ENCODE peak calls at places on chromosomes 2 and 18, in five cellular contexts. G is ascending aorta, D is endothelial cell of umbilical vein, W is GM23248, T is right atrium auricular region. H is an unnamed sample.

GRCh38 chr2:218290316-218291261 is 1.7 kb downstream of the TMBIM1 start:
- DNase-seq in D (no peak), G (no peak), T (no peak), W (peak; percentile 28), H (no peak)

GRCh38 chr2:181083140-181083539 is 102.7 kb downstream of the UBE2E3 start:
- DNase-seq in W (no peak), G (no peak), T (no peak), D (no peak), H (no peak)

GRCh38 chr2:98390571-98391476 is 44.6 kb downstream of the CNGA3 start:
- DNase-seq in W (no peak), D (no peak), T (no peak), G (no peak), H (no peak)

GRCh38 chr2:43305006-43305405 is 78.6 kb upstream of the ZFP36L2 start:
- DNase-seq in W (peak; percentile 34), D (peak; percentile 41), G (no peak), T (peak; percentile 76), H (no peak)

GRCh38 chr2:54701029-54701428 is 22.4 kb upstream of the EML6 start:
- DNase-seq in G (no peak), D (no peak), T (no peak), W (no peak), H (no peak)

GRCh38 chr2:43149482-43150107 is 76.8 kb downstream of the ZFP36L2 start:
- DNase-seq in W (no peak), D (no peak), T (no peak), G (no peak), H (no peak)

GRCh38 chr2:74772071-74772470 is 61.9 kb upstream of the HK2 start:
- DNase-seq in G (no peak), T (no peak), W (no peak), D (peak; percentile 35), H (no peak)

GRCh38 chr2:128291161-128291843 is 27.4 kb downstream of the HS6ST1 start:
- DNase-seq in G (no peak), T (no peak), D (no peak), W (no peak), H (no peak)

GRCh38 chr2:52611757-52612156 is 1155.8 kb upstream of the CHAC2 start:
- DNase-seq in D (no peak), W (no peak), G (no peak), T (no peak), H (no peak)

GRCh38 chr18:1392865-1393734 is 488.4 kb downstream of the ADCYAP1 start:
- DNase-seq in T (no peak), W (no peak), G (no peak), D (no peak), H (no peak)

GRCh38 chr2:72128059-72128842 is 19.4 kb downstream of the CYP26B1 start:
- DNase-seq in G (no peak), W (no peak), T (no peak), D (no peak), H (no peak)

GRCh38 chr2:72129676-72130340 is 17.9 kb downstream of the CYP26B1 start:
- DNase-seq in G (no peak), D (no peak), W (no peak), T (no peak), H (no peak)

GRCh38 chr2:72126186-72127100 is 21.2 kb downstream of the CYP26B1 start:
- DNase-seq in G (no peak), T (no peak), D (no peak), W (no peak), H (no peak)

GRCh38 chr2:72128843-72129227 is 18.8 kb downstream of the CYP26B1 start:
- DNase-seq in D (no peak), T (no peak), W (no peak), G (no peak), H (no peak)

GRCh38 chr2:72127401-72128058 is 20.1 kb downstream of the CYP26B1 start:
- DNase-seq in W (no peak), T (no peak), D (no peak), G (no peak), H (no peak)
- H3K27ac ChIP-seq in W (no peak overlapping the region), T (no peak overlapping the region), D (no peak overlapping the region), G (no peak overlapping the region), H (no peak overlapping the region)

GRCh38 chr2:113309655-113310387 is 31.1 kb upstream of the PAX8 start:
- DNase-seq in T (no peak), G (no peak), W (peak; percentile 60), D (no peak), H (no peak)
- H3K27ac ChIP-seq in T (no peak overlapping the region), G (no peak overlapping the region), W (no peak overlapping the region), D (no peak overlapping the region), H (no peak overlapping the region)

DNA sequence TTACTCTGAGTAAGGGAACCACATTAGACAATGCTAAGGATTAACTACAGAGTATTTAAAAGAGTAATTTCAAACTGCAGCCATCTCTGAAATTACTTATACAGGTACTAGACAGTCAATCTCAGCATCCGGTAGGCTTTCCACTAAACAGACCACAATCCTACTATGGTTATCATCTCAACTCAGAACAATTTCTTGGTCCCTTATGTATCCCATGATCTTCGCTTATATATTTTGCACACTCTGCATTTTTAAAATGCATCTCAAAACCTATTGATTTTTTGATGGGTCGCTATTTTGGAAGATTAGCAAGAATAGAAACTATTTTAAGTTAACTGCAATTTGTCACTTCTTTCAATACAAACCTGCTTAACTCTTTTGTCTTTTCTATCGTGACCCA is 1.4 kb downstream of the PPP4R1 start:
- DNase-seq in W (no peak), G (no peak), D (peak; percentile 21), T (no peak), H (no peak)
- H3K27ac ChIP-seq in W (peak overlapping the region; percentile 85), G (no peak overlapping the region), D (peak overlapping the region; percentile 86), T (peak overlapping the region; percentile 95), H (no peak overlapping the region)

GRCh38 chr18:22914633-22915032 is 18.5 kb upstream of the RBBP8 start:
- DNase-seq in G (no peak), W (no peak), T (no peak), D (no peak), H (no peak)
- H3K27ac ChIP-seq in G (no peak overlapping the region), W (no peak overlapping the region), T (no peak overlapping the region), D (no peak overlapping the region), H (no peak overlapping the region)

GRCh38 chr2:82857952-82858351 is 1601.1 kb downstream of the SUCLG1 start:
- DNase-seq in T (no peak), W (no peak), D (no peak), G (no peak), H (no peak)

GRCh38 chr2:82848285-82848684 is 1610.8 kb downstream of the SUCLG1 start:
- DNase-seq in D (no peak), W (no peak), G (no peak), T (no peak), H (no peak)

GRCh38 chr2:82853299-82853698 is 1605.8 kb downstream of the SUCLG1 start:
- DNase-seq in W (no peak), D (no peak), G (no peak), T (no peak), H (no peak)

GRCh38 chr2:82852787-82853186 is 1606.3 kb downstream of the SUCLG1 start:
- DNase-seq in W (no peak), T (no peak), G (no peak), D (no peak), H (no peak)
- H3K27ac ChIP-seq in W (no peak overlapping the region), T (no peak overlapping the region), G (no peak overlapping the region), D (no peak overlapping the region), H (no peak overlapping the region)

GRCh38 chr2:36409971-36410370 is 54.4 kb downstream of the CRIM1 start:
- DNase-seq in G (no peak), W (no peak), D (peak; percentile 82), T (no peak), H (no peak)

GRCh38 chr2:36407403-36407802 is 51.8 kb downstream of the CRIM1 start:
- DNase-seq in G (no peak), W (no peak), T (no peak), D (peak; percentile 55), H (no peak)

GRCh38 chr2:36410681-36411080 is 55.1 kb downstream of the CRIM1 start:
- DNase-seq in D (no peak), G (no peak), T (no peak), W (no peak), H (no peak)

GRCh38 chr2:36406296-36406695 is 50.7 kb downstream of the CRIM1 start:
- DNase-seq in T (no peak), W (no peak), G (no peak), D (peak; percentile 57), H (no peak)

DNA sequence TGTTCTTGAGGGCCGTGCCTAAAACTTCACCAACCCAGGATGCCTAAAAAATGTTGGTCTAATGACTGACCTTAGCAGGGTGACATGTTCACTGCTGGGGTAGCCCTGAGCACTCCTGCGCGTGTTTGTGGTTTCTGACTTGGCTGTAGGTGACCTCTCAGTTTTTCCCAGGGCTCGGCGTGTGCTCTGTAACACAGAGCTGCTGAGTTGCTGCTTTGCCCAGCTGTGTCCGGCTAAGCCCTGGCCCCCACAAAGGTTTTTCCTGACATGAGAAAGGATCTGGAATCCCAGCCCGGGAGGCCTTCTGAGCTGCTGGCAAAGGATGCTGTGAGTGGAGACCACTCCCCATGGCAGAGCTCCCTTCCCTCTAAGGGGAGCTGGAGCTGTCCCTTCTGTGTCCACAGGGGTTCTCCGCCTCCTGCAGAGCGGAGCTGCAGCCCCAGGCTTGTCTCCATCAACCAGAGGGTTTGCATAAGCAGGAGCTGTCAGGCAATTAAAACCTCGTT is 52.7 kb downstream of the CRIM1 start:
- DNase-seq in T (no peak), G (no peak), W (no peak), D (peak; percentile 88), H (no peak)
- H3K27ac ChIP-seq in T (peak overlapping the region; percentile 41), G (peak overlapping the region; percentile 69), W (peak overlapping the region; percentile 6), D (peak overlapping the region; percentile 92), H (no peak overlapping the region)